ENCODE peak calls at places on chromosomes 6 and 20, in eight cellular contexts. P, W, E, G, I, T, Z and F are unnamed samples.

GRCh38 chr6:13554929-13555333 is 19.5 kb upstream of the SIRT5 start:
- DNase-seq in P (peak; percentile 74), W (no peak), E (no peak), G (no peak), I (no peak), T (peak; percentile 44), Z (no peak), F (no peak)

GRCh38 chr6:163533443-163533842 is 118.9 kb downstream of the QKI start:
- DNase-seq in P (no peak), W (no peak), E (no peak), G (no peak), I (no peak), T (no peak), Z (no peak), F (no peak)

GRCh38 chr6:122696079-122696478 is 83.4 kb upstream of the FABP7 start:
- DNase-seq in P (no peak), W (no peak), E (no peak), G (no peak), I (no peak), T (no peak), Z (no peak), F (no peak)

GRCh38 chr6:31473780-31474725 is 23.9 kb upstream of the MICB start:
- DNase-seq in P (no peak), W (no peak), E (no peak), G (no peak), I (no peak), T (no peak), Z (no peak), F (no peak)

GRCh38 chr20:5001174-5002076 is at the start of gene SLC23A2:
- DNase-seq in P (peak; percentile 35), W (peak; percentile 42), E (peak; percentile 62), G (no peak), I (peak; percentile 92), T (peak; percentile 56), Z (peak; percentile 38), F (peak; percentile 82)

GRCh38 chr6:127641905-127642304 is 64.9 kb downstream of the C6orf58 start:
- DNase-seq in P (no peak), W (peak; percentile 15), E (no peak), G (peak; percentile 28), I (no peak), T (peak; percentile 49), Z (no peak), F (no peak)

GRCh38 chr20:63701329-63702035 is 5.0 kb downstream of the TNFRSF6B start:
- DNase-seq in P (no peak), W (no peak), E (no peak), G (no peak), I (peak; percentile 73), T (no peak), Z (no peak), F (peak; percentile 73)

GRCh38 chr20:25992146-25992545 is 295.5 kb upstream of the ZNF337 start:
- DNase-seq in P (no peak), W (no peak), E (no peak), G (no peak), I (no peak), T (no peak), Z (no peak), F (no peak)

GRCh38 chr6:170067923-170068360 is 222.9 kb downstream of the DLL1 start:
- DNase-seq in P (no peak), W (no peak), E (peak; percentile 26), G (no peak), I (peak; percentile 65), T (no peak), Z (no peak), F (peak; percentile 55)

GRCh38 chr6:31585531-31585930 is 546 bp upstream of the LST1 start:
- DNase-seq in P (no peak), W (no peak), E (no peak), G (no peak), I (no peak), T (no peak), Z (no peak), F (no peak)

GRCh38 chr6:157877573-157878011 is 54.5 kb downstream of the SNX9 start:
- DNase-seq in P (no peak), W (no peak), E (no peak), G (no peak), I (no peak), T (no peak), Z (no peak), F (no peak)

GRCh38 chr6:164168595-164168994 is 754.1 kb downstream of the QKI start:
- DNase-seq in P (no peak), W (no peak), E (no peak), G (no peak), I (no peak), T (no peak), Z (no peak), F (no peak)

GRCh38 chr6:24016286-24016685 is 109.7 kb upstream of the NRSN1 start:
- DNase-seq in P (no peak), W (no peak), E (no peak), G (no peak), I (no peak), T (no peak), Z (no peak), F (no peak)

GRCh38 chr20:53986037-53986436 is 84.4 kb downstream of the BCAS1 start:
- DNase-seq in P (no peak), W (no peak), E (no peak), G (no peak), I (no peak), T (no peak), Z (no peak), F (no peak)

GRCh38 chr20:3432844-3433243 is 25.4 kb upstream of the DNAAF9 start:
- DNase-seq in P (no peak), W (no peak), E (no peak), G (no peak), I (no peak), T (no peak), Z (no peak), F (no peak)

GRCh38 chr6:130008236-130008873 is 10.0 kb upstream of the L3MBTL3 start:
- DNase-seq in P (no peak), W (no peak), E (no peak), G (no peak), I (no peak), T (no peak), Z (no peak), F (no peak)

GRCh38 chr6:156767603-156768467 is 9.3 kb upstream of the ARID1B start:
- DNase-seq in P (no peak), W (no peak), E (no peak), G (no peak), I (no peak), T (no peak), Z (no peak), F (no peak)

GRCh38 chr6:11732036-11732545 is 46.5 kb downstream of the ADTRP start:
- DNase-seq in P (peak; percentile 63), W (no peak), E (peak; percentile 80), G (no peak), I (peak; percentile 75), T (no peak), Z (no peak), F (peak; percentile 93)

GRCh38 chr6:161374971-161375873 is 101.4 kb upstream of the AGPAT4 start:
- DNase-seq in P (peak; percentile 36), W (peak; percentile 43), E (peak; percentile 89), G (no peak), I (peak; percentile 81), T (peak; percentile 48), Z (no peak), F (peak; percentile 86)

GRCh38 chr20:57421258-57422220 is 30.3 kb downstream of the RBM38 start:
- DNase-seq in P (no peak), W (no peak), E (no peak), G (no peak), I (peak; percentile 67), T (no peak), Z (no peak), F (no peak)

GRCh38 chr20:12331236-12331635 is 413.5 kb downstream of the BTBD3 start:
- DNase-seq in P (no peak), W (no peak), E (no peak), G (no peak), I (no peak), T (no peak), Z (no peak), F (no peak)

GRCh38 chr20:36541227-36542018 is at the start of gene MYL9:
- DNase-seq in P (peak; percentile 94), W (peak; percentile 69), E (peak; percentile 95), G (no peak), I (peak; percentile 98), T (peak; percentile 96), Z (no peak), F (peak; percentile 96)
- H3K27ac ChIP-seq in P (peak within 1 kb of the TSS; percentile 99), W (no peak within 1 kb of the TSS), E (peak within 1 kb of the TSS; percentile 86), G (peak within 1 kb of the TSS; percentile 70), I (peak within 1 kb of the TSS; percentile 60), T (peak within 1 kb of the TSS; percentile 100), Z (no peak within 1 kb of the TSS), F (peak within 1 kb of the TSS; percentile 95)

GRCh38 chr6:52667572-52667971 is 3.3 kb upstream of the TMEM14A start:
- DNase-seq in P (no peak), W (no peak), E (no peak), G (no peak), I (no peak), T (no peak), Z (no peak), F (no peak)

GRCh38 chr6:52663935-52664184 is 7.1 kb upstream of the TMEM14A start:
- DNase-seq in P (no peak), W (no peak), E (no peak), G (no peak), I (no peak), T (no peak), Z (no peak), F (no peak)

GRCh38 chr6:52664991-52665686 is 5.8 kb upstream of the TMEM14A start:
- DNase-seq in P (no peak), W (no peak), E (no peak), G (no peak), I (no peak), T (no peak), Z (no peak), F (no peak)

GRCh38 chr6:52664185-52664990 is 6.5 kb upstream of the TMEM14A start:
- DNase-seq in P (peak; percentile 91), W (peak; percentile 95), E (peak; percentile 91), G (peak; percentile 80), I (peak; percentile 90), T (peak; percentile 97), Z (peak; percentile 6), F (peak; percentile 94)

DNA sequence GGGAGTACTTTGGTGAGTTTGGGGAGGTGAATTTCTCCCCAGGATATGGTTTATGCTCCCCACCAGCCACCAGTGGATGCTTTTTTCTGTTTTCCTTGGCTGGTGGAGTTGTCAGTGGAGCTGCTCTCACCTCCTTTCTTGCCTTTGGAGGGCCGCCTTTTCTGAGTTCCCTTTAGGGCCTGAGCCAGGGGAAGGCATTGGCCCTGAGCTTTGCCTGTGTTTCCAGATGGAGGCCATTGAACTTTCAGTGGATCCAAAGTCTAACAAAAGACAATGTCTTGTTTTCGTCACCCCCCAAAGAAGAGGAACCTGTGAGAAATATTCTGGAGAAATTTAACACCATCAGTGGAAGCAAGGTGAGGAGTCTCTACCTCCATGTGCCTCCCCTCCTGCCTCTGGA is 4.4 kb upstream of the TMEM14A start:
- DNase-seq in P (no peak), W (no peak), E (no peak), G (no peak), I (no peak), T (no peak), Z (no peak), F (no peak)
- H3K4me3 ChIP-seq in P (no peak overlapping the region), W (peak overlapping the region; percentile 75), E (no peak overlapping the region), G (no peak overlapping the region), I (no peak overlapping the region), T (no peak overlapping the region), Z (no peak overlapping the region), F (no peak overlapping the region)

GRCh38 chr20:21099653-21100589 is 6.2 kb downstream of the LINC00237 start:
- DNase-seq in P (no peak), W (peak; percentile 20), E (peak; percentile 80), G (no peak), I (peak; percentile 90), T (peak; percentile 53), Z (peak; percentile 13), F (peak; percentile 77)
- H3K4me1 ChIP-seq in P (peaks cover 36% of the 10 kb centered on the region), W (peaks cover 18% of the 10 kb centered on the region), E (peaks cover 37% of the 10 kb centered on the region), G (no peaks in the 10 kb centered on the region), I (peaks cover 8% of the 10 kb centered on the region), T (peaks cover 8% of the 10 kb centered on the region), Z (peaks cover 36% of the 10 kb centered on the region), F (no peaks in the 10 kb centered on the region)

GRCh38 chr6:51299649-51300380 is 481.1 kb downstream of the TFAP2B start:
- DNase-seq in P (no peak), W (no peak), E (no peak), G (no peak), I (no peak), T (no peak), Z (no peak), F (no peak)
- H3K27ac ChIP-seq in P (no peak overlapping the region), W (no peak overlapping the region), E (no peak overlapping the region), G (no peak overlapping the region), I (no peak overlapping the region), T (no peak overlapping the region), Z (no peak overlapping the region), F (no peak overlapping the region)